ENCODE peak calls at places on chromosome 2, in eight cellular contexts. R is activated CD8-positive, alpha-beta T cell treated with anti-CD3 and anti-CD28 coated beads for 36 hours; T is NB4; B is RWPE2; H is heart right ventricle; J is fibroblast of mammary gland; G is adrenal gland; V is colonic mucosa. L is an unnamed sample.

GRCh38 chr2:47869859-47870258 is 36.4 kb downstream of the FBXO11 start:
- DNase-seq in R (no peak), T (no peak), B (no peak), H (no peak), J (peak), G (no peak), V (no peak), L (no peak)

GRCh38 chr2:11071939-11072338 is 83.3 kb upstream of the SLC66A3 start:
- DNase-seq in R (no peak), T (no peak), B (no peak), H (no peak), J (no peak), G (no peak), V (no peak), L (peak)

GRCh38 chr2:96090527-96090926 is 25.8 kb downstream of the ADRA2B start:
- DNase-seq in R (no peak), T (no peak), B (no peak), H (no peak), J (peak), G (no peak), V (no peak), L (no peak)

GRCh38 chr2:96815326-96816126 is 542 bp upstream of the CNNM3 start:
- DNase-seq in R (peak), T (no peak), B (no peak), H (no peak), J (peak), G (no peak), V (peak), L (no peak)

GRCh38 chr2:61185329-61185728 is 23.3 kb downstream of the C2orf74 start:
- DNase-seq in R (no peak), T (no peak), B (no peak), H (no peak), J (no peak), G (no peak), V (no peak), L (no peak)

GRCh38 chr2:52423111-52423510 is 1344.5 kb upstream of the CHAC2 start:
- DNase-seq in R (no peak), T (no peak), B (no peak), H (no peak), J (no peak), G (no peak), V (no peak), L (no peak)

GRCh38 chr2:157443795-157444642 is at the start of gene CYTIP:
- DNase-seq in R (peak), T (peak), B (no peak), H (no peak), J (no peak), G (peak), V (peak), L (peak)

GRCh38 chr2:34848132-34848531 is 1249.0 kb upstream of the FAM98A start:
- DNase-seq in R (no peak), T (no peak), B (no peak), H (no peak), J (no peak), G (no peak), V (no peak), L (no peak)

GRCh38 chr2:84986018-84986417 is 15.1 kb downstream of the KCMF1 start:
- DNase-seq in R (no peak), T (no peak), B (no peak), H (no peak), J (no peak), G (no peak), V (no peak), L (no peak)

GRCh38 chr2:5694016-5694690 is 2.0 kb downstream of the SOX11 start:
- DNase-seq in R (no peak), T (no peak), B (no peak), H (no peak), J (no peak), G (no peak), V (no peak), L (no peak)

GRCh38 chr2:65024149-65024829 is 31.9 kb upstream of the CEP68 start:
- DNase-seq in R (no peak), T (peak), B (no peak), H (no peak), J (peak), G (no peak), V (no peak), L (no peak)

GRCh38 chr2:239175181-239175580 is 225.6 kb downstream of the HDAC4 start:
- DNase-seq in R (no peak), T (no peak), B (peak), H (no peak), J (no peak), G (peak), V (no peak), L (no peak)

GRCh38 chr2:12177995-12178760 is 431.7 kb downstream of the LPIN1 start:
- DNase-seq in R (no peak), T (no peak), B (no peak), H (no peak), J (no peak), G (no peak), V (no peak), L (no peak)

GRCh38 chr2:54471221-54471711 is 15.1 kb downstream of the SPTBN1 start:
- DNase-seq in R (no peak), T (no peak), B (no peak), H (no peak), J (peak), G (peak), V (no peak), L (no peak)

GRCh38 chr2:113812204-113812603 is 55.8 kb upstream of the SLC35F5 start:
- DNase-seq in R (no peak), T (no peak), B (no peak), H (no peak), J (no peak), G (no peak), V (no peak), L (no peak)

GRCh38 chr2:160989778-160990177 is 170.4 kb upstream of the TANK start:
- DNase-seq in R (no peak), T (no peak), B (no peak), H (no peak), J (no peak), G (no peak), V (no peak), L (no peak)

GRCh38 chr2:241031436-241032165 is 33.2 kb downstream of the SNED1 start:
- DNase-seq in R (no peak), T (no peak), B (no peak), H (no peak), J (no peak), G (peak), V (no peak), L (peak)

GRCh38 chr2:168396131-168396530 is 59.9 kb upstream of the CERS6 start:
- DNase-seq in R (no peak), T (no peak), B (no peak), H (no peak), J (peak), G (no peak), V (no peak), L (no peak)

GRCh38 chr2:98710709-98711108 is 20.2 kb downstream of the MGAT4A start:
- DNase-seq in R (no peak), T (peak), B (no peak), H (no peak), J (no peak), G (no peak), V (no peak), L (no peak)

GRCh38 chr2:114807666-114808065 is 365.2 kb downstream of the DPP10 start:
- DNase-seq in R (no peak), T (no peak), B (no peak), H (no peak), J (no peak), G (no peak), V (no peak), L (no peak)

GRCh38 chr2:48423376-48423775 is 106.6 kb upstream of the STON1 start:
- DNase-seq in R (peak), T (no peak), B (no peak), H (no peak), J (peak), G (no peak), V (no peak), L (no peak)

GRCh38 chr2:181252248-181253148 is 204.7 kb upstream of the ITGA4 start:
- DNase-seq in R (peak), T (peak), B (no peak), H (no peak), J (no peak), G (no peak), V (no peak), L (no peak)

GRCh38 chr2:46815121-46815802 is 100.3 kb downstream of the MCFD2 start:
- DNase-seq in R (peak), T (peak), B (no peak), H (no peak), J (peak), G (peak), V (peak), L (no peak)

GRCh38 chr2:22110244-22110651 is 986.5 kb downstream of the TDRD15 start:
- DNase-seq in R (no peak), T (no peak), B (no peak), H (no peak), J (no peak), G (no peak), V (no peak), L (no peak)

GRCh38 chr2:234587341-234588053 is 90.6 kb upstream of the ARL4C start:
- DNase-seq in R (no peak), T (no peak), B (no peak), H (no peak), J (no peak), G (no peak), V (no peak), L (no peak)

GRCh38 chr2:38377501-38378258 is 607 bp upstream of the ATL2 start:
- DNase-seq in R (no peak), T (no peak), B (no peak), H (no peak), J (peak), G (peak), V (peak), L (peak)

GRCh38 chr2:19574788-19575260 is 216.4 kb upstream of the OSR1 start:
- DNase-seq in R (no peak), T (no peak), B (no peak), H (peak), J (peak), G (peak), V (peak), L (no peak)

GRCh38 chr2:18834341-18834740 is 245.0 kb upstream of the NT5C1B start:
- DNase-seq in R (no peak), T (no peak), B (no peak), H (no peak), J (peak), G (peak), V (no peak), L (no peak)

GRCh38 chr2:111692311-111692710 is 191.7 kb downstream of the ANAPC1 start:
- DNase-seq in R (no peak), T (no peak), B (no peak), H (no peak), J (no peak), G (no peak), V (no peak), L (no peak)
- TF ChIP-seq CTCF in R (no peak), T (no peak), B (no peak), H (no peak), J (no peak), G (no peak), V (no peak), L (no peak)

GRCh38 chr2:16250886-16251285 is 310.5 kb downstream of the MYCN start:
- DNase-seq in R (no peak), T (no peak), B (no peak), H (no peak), J (no peak), G (no peak), V (no peak), L (no peak)

GRCh38 chr2:16250056-16250425 is 309.7 kb downstream of the MYCN start:
- DNase-seq in R (no peak), T (no peak), B (no peak), H (no peak), J (no peak), G (no peak), V (no peak), L (no peak)

GRCh38 chr2:16251511-16252205 is 311.3 kb downstream of the MYCN start:
- DNase-seq in R (no peak), T (no peak), B (no peak), H (no peak), J (no peak), G (no peak), V (no peak), L (no peak)

GRCh38 chr2:16249269-16250055 is 309.1 kb downstream of the MYCN start:
- DNase-seq in R (no peak), T (no peak), B (no peak), H (no peak), J (no peak), G (no peak), V (no peak), L (no peak)

GRCh38 chr2:16250466-16250865 is 310.1 kb downstream of the MYCN start:
- DNase-seq in R (no peak), T (no peak), B (no peak), H (no peak), J (no peak), G (no peak), V (no peak), L (no peak)
- TF ChIP-seq CTCF in R (no peak), T (no peak), B (no peak), H (no peak), J (no peak), G (no peak), V (no peak), L (no peak)

DNA sequence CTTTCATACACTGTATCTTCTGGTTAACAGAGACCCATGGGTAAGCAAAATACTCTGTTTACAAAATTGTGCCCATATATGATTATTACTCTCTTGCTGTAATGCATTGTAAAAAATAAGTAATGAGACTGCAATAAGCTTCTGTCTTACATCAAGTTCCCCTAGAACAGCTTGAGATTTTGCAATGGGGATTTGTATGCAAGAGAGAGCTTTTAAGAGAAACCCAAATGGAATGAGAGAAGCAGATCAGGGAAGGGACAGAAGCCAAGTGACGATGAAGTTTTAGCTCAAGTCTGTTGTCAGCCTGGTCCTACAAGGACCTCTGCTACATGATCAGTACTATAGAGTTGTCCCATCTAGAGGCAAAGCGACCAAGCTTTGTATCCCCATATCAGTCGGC is 218.1 kb upstream of the VWC2L start:
- DNase-seq in R (no peak), T (no peak), B (no peak), H (no peak), J (no peak), G (no peak), V (no peak), L (no peak)
- TF ChIP-seq CTCF in R (no peak), T (no peak), B (no peak), H (no peak), J (no peak), G (no peak), V (no peak), L (no peak)

DNA sequence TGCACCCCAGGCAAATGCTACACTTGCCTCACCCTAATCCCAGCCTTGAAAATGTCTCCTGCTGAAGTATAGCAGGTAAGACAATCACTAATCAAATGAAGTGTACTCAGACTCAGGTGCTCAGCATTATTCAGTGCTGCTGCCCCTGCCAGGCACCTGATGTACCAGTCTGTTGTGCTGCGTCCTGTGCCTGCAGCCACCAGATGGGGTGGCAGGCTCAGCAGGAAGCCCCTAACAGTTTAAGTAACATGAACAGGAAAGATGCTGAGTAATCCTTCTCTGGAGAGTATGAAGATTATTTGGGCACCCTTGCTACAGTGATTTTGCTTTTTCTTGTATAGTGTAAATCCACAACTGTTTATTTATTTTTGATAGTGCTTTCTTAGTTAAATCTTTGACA is 69.1 kb downstream of the TACR1 start:
- DNase-seq in R (peak), T (peak), B (no peak), H (no peak), J (no peak), G (no peak), V (no peak), L (no peak)
- TF ChIP-seq CTCF in R (no peak), T (peak), B (peak), H (no peak), J (peak), G (peak), V (no peak), L (no peak)

GRCh38 chr2:200905618-200906296 is 16.6 kb downstream of the NIF3L1 start:
- DNase-seq in R (peak), T (peak), B (no peak), H (peak), J (peak), G (peak), V (peak), L (peak)
- TF ChIP-seq CTCF in R (peak), T (peak), B (peak), H (peak), J (peak), G (peak), V (peak), L (peak)

GRCh38 chr2:1010373-1011017 is 59.8 kb downstream of the SNTG2 start:
- DNase-seq in R (no peak), T (peak), B (no peak), H (peak), J (no peak), G (no peak), V (no peak), L (no peak)
- TF ChIP-seq CTCF in R (no peak), T (no peak), B (no peak), H (no peak), J (no peak), G (no peak), V (no peak), L (no peak)

GRCh38 chr2:191569025-191569424 is 108.9 kb upstream of the NABP1 start:
- DNase-seq in R (no peak), T (no peak), B (no peak), H (no peak), J (no peak), G (no peak), V (no peak), L (no peak)
- TF ChIP-seq CTCF in R (no peak), T (no peak), B (no peak), H (no peak), J (no peak), G (no peak), V (no peak), L (no peak)

GRCh38 chr2:109128466-109129355 is at the start of gene SH3RF3:
- DNase-seq in R (peak), T (peak), B (no peak), H (peak), J (peak), G (peak), V (peak), L (peak)
- TF ChIP-seq CTCF in R (no peak), T (no peak), B (peak), H (no peak), J (no peak), G (no peak), V (no peak), L (no peak)

GRCh38 chr2:237602409-237602808 is 11.9 kb upstream of the RAB17 start:
- DNase-seq in R (no peak), T (no peak), B (no peak), H (no peak), J (no peak), G (no peak), V (no peak), L (no peak)

GRCh38 chr2:237599465-237600110 is 9.1 kb upstream of the RAB17 start:
- DNase-seq in R (no peak), T (no peak), B (no peak), H (no peak), J (no peak), G (no peak), V (no peak), L (no peak)

GRCh38 chr2:237600205-237600846 is 9.8 kb upstream of the RAB17 start:
- DNase-seq in R (no peak), T (no peak), B (no peak), H (peak), J (peak), G (peak), V (no peak), L (no peak)

GRCh38 chr2:237603049-237603717 is 12.6 kb upstream of the RAB17 start:
- DNase-seq in R (no peak), T (no peak), B (no peak), H (no peak), J (no peak), G (no peak), V (no peak), L (no peak)

GRCh38 chr2:237601453-237602116 is 11.1 kb upstream of the RAB17 start:
- DNase-seq in R (no peak), T (no peak), B (no peak), H (no peak), J (no peak), G (no peak), V (no peak), L (no peak)
- TF ChIP-seq CTCF in R (no peak), T (no peak), B (no peak), H (no peak), J (no peak), G (no peak), V (no peak), L (no peak)

DNA sequence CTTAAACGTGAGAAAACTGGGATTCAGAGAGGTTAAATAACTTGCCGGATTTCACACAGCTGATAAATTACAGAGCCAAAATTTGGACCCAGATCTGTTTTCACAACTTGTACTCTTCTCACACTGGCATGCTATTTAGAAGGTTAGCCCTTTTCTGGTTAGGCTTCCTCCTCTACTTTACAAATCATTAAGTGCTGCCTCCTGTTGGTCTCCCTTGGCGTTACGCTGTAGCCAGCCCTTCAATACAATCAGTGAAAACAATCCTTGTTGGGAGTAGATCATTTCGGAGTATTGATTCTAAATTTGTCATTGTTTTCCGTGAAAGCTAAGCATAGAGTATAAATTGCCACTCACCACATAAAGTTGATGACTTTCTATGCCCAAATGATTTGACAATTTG is 153.5 kb downstream of the ARHGAP15 start:
- DNase-seq in R (peak), T (peak), B (no peak), H (no peak), J (no peak), G (no peak), V (peak), L (no peak)
- TF ChIP-seq CTCF in R (peak), T (peak), B (no peak), H (no peak), J (peak), G (no peak), V (no peak), L (peak)